ENCODE peak calls at places on chromosome 4, in eight cellular contexts. One of them, this sample, is unnamed.

GRCh38 chr4:121380448-121381147 is at the start of gene QRFPR:
- DNase-seq in neuronal stem cell: peak
- DNase-seq in skeletal muscle cell: no peak
- DNase-seq in stimulated activated CD8-positive, alpha-beta memory T cell treated with anti-CD3 and anti-CD28 coated beads, Interleukin-7, amount 100 ng/mL, for 1 hour: no peak
- DNase-seq in M059J: no peak
- DNase-seq in AG04450: no peak
- DNase-seq in hepatocyte: peak
- DNase-seq in T-helper 2 cell: peak
- DNase-seq in this sample: no peak

GRCh38 chr4:139028191-139028661 is 12.6 kb downstream of the NOCT start:
- DNase-seq in M059J: no peak
- DNase-seq in T-helper 2 cell: no peak
- DNase-seq in skeletal muscle cell: no peak
- DNase-seq in AG04450: no peak
- DNase-seq in neuronal stem cell: no peak
- DNase-seq in hepatocyte: no peak
- DNase-seq in stimulated activated CD8-positive, alpha-beta memory T cell treated with anti-CD3 and anti-CD28 coated beads, Interleukin-7, amount 100 ng/mL, for 1 hour: no peak
- DNase-seq in this sample: no peak

GRCh38 chr4:165992263-165992662 is 119.2 kb downstream of the TLL1 start:
- DNase-seq in neuronal stem cell: no peak
- DNase-seq in stimulated activated CD8-positive, alpha-beta memory T cell treated with anti-CD3 and anti-CD28 coated beads, Interleukin-7, amount 100 ng/mL, for 1 hour: no peak
- DNase-seq in skeletal muscle cell: no peak
- DNase-seq in M059J: no peak
- DNase-seq in AG04450: no peak
- DNase-seq in hepatocyte: no peak
- DNase-seq in T-helper 2 cell: no peak
- DNase-seq in this sample: no peak

GRCh38 chr4:48546336-48546735 is 56.3 kb downstream of the ZAR1 start:
- DNase-seq in AG04450: peak
- DNase-seq in T-helper 2 cell: peak
- DNase-seq in hepatocyte: peak
- DNase-seq in skeletal muscle cell: no peak
- DNase-seq in M059J: peak
- DNase-seq in neuronal stem cell: peak
- DNase-seq in stimulated activated CD8-positive, alpha-beta memory T cell treated with anti-CD3 and anti-CD28 coated beads, Interleukin-7, amount 100 ng/mL, for 1 hour: no peak
- DNase-seq in this sample: peak

GRCh38 chr4:144179152-144179739 is 38.7 kb upstream of the GYPA start:
- DNase-seq in skeletal muscle cell: no peak
- DNase-seq in M059J: no peak
- DNase-seq in hepatocyte: no peak
- DNase-seq in stimulated activated CD8-positive, alpha-beta memory T cell treated with anti-CD3 and anti-CD28 coated beads, Interleukin-7, amount 100 ng/mL, for 1 hour: no peak
- DNase-seq in T-helper 2 cell: no peak
- DNase-seq in AG04450: no peak
- DNase-seq in neuronal stem cell: no peak
- DNase-seq in this sample: no peak

GRCh38 chr4:80197601-80198444 is 520 bp downstream of the PRDM8 start:
- DNase-seq in hepatocyte: no peak
- DNase-seq in neuronal stem cell: no peak
- DNase-seq in M059J: peak
- DNase-seq in stimulated activated CD8-positive, alpha-beta memory T cell treated with anti-CD3 and anti-CD28 coated beads, Interleukin-7, amount 100 ng/mL, for 1 hour: no peak
- DNase-seq in T-helper 2 cell: no peak
- DNase-seq in skeletal muscle cell: no peak
- DNase-seq in AG04450: no peak
- DNase-seq in this sample: no peak

GRCh38 chr4:118270492-118270891 is 82.3 kb downstream of the PRSS12 start:
- DNase-seq in T-helper 2 cell: peak
- DNase-seq in skeletal muscle cell: no peak
- DNase-seq in AG04450: no peak
- DNase-seq in M059J: peak
- DNase-seq in neuronal stem cell: peak
- DNase-seq in stimulated activated CD8-positive, alpha-beta memory T cell treated with anti-CD3 and anti-CD28 coated beads, Interleukin-7, amount 100 ng/mL, for 1 hour: no peak
- DNase-seq in hepatocyte: peak
- DNase-seq in this sample: peak

GRCh38 chr4:661856-662761 is 12.0 kb downstream of the ATP5ME start:
- DNase-seq in hepatocyte: no peak
- DNase-seq in M059J: no peak
- DNase-seq in T-helper 2 cell: no peak
- DNase-seq in skeletal muscle cell: no peak
- DNase-seq in stimulated activated CD8-positive, alpha-beta memory T cell treated with anti-CD3 and anti-CD28 coated beads, Interleukin-7, amount 100 ng/mL, for 1 hour: no peak
- DNase-seq in AG04450: no peak
- DNase-seq in neuronal stem cell: no peak
- DNase-seq in this sample: no peak

GRCh38 chr4:171676555-171677215 is 136.5 kb upstream of the GALNTL6 start:
- DNase-seq in AG04450: no peak
- DNase-seq in T-helper 2 cell: no peak
- DNase-seq in hepatocyte: no peak
- DNase-seq in M059J: no peak
- DNase-seq in neuronal stem cell: no peak
- DNase-seq in stimulated activated CD8-positive, alpha-beta memory T cell treated with anti-CD3 and anti-CD28 coated beads, Interleukin-7, amount 100 ng/mL, for 1 hour: no peak
- DNase-seq in skeletal muscle cell: no peak
- DNase-seq in this sample: peak

GRCh38 chr4:76821661-76822060 is 76.3 kb downstream of the SOWAHB start:
- DNase-seq in T-helper 2 cell: no peak
- DNase-seq in M059J: no peak
- DNase-seq in hepatocyte: no peak
- DNase-seq in AG04450: peak
- DNase-seq in neuronal stem cell: no peak
- DNase-seq in skeletal muscle cell: peak
- DNase-seq in stimulated activated CD8-positive, alpha-beta memory T cell treated with anti-CD3 and anti-CD28 coated beads, Interleukin-7, amount 100 ng/mL, for 1 hour: no peak
- DNase-seq in this sample: no peak

GRCh38 chr4:169159614-169160013 is 111.1 kb downstream of the SH3RF1 start:
- DNase-seq in hepatocyte: no peak
- DNase-seq in M059J: peak
- DNase-seq in stimulated activated CD8-positive, alpha-beta memory T cell treated with anti-CD3 and anti-CD28 coated beads, Interleukin-7, amount 100 ng/mL, for 1 hour: no peak
- DNase-seq in skeletal muscle cell: peak
- DNase-seq in neuronal stem cell: no peak
- DNase-seq in AG04450: peak
- DNase-seq in T-helper 2 cell: no peak
- DNase-seq in this sample: no peak

GRCh38 chr4:15295421-15296162 is 132.2 kb upstream of the C1QTNF7 start:
- DNase-seq in M059J: peak
- DNase-seq in AG04450: no peak
- DNase-seq in neuronal stem cell: no peak
- DNase-seq in T-helper 2 cell: no peak
- DNase-seq in stimulated activated CD8-positive, alpha-beta memory T cell treated with anti-CD3 and anti-CD28 coated beads, Interleukin-7, amount 100 ng/mL, for 1 hour: no peak
- DNase-seq in skeletal muscle cell: no peak
- DNase-seq in hepatocyte: no peak
- DNase-seq in this sample: no peak

GRCh38 chr4:134243742-134244713 is 42.4 kb upstream of the PABPC4L start:
- DNase-seq in M059J: no peak
- DNase-seq in AG04450: no peak
- DNase-seq in skeletal muscle cell: no peak
- DNase-seq in hepatocyte: no peak
- DNase-seq in stimulated activated CD8-positive, alpha-beta memory T cell treated with anti-CD3 and anti-CD28 coated beads, Interleukin-7, amount 100 ng/mL, for 1 hour: no peak
- DNase-seq in neuronal stem cell: no peak
- DNase-seq in T-helper 2 cell: no peak
- DNase-seq in this sample: no peak

GRCh38 chr4:141640692-141641091 is 4.3 kb downstream of the IL15 start:
- DNase-seq in skeletal muscle cell: no peak
- DNase-seq in AG04450: no peak
- DNase-seq in M059J: no peak
- DNase-seq in stimulated activated CD8-positive, alpha-beta memory T cell treated with anti-CD3 and anti-CD28 coated beads, Interleukin-7, amount 100 ng/mL, for 1 hour: no peak
- DNase-seq in T-helper 2 cell: no peak
- DNase-seq in neuronal stem cell: no peak
- DNase-seq in hepatocyte: no peak
- DNase-seq in this sample: no peak

GRCh38 chr4:7392438-7393374 is 42.0 kb downstream of the PSAPL1 start:
- DNase-seq in M059J: no peak
- DNase-seq in T-helper 2 cell: no peak
- DNase-seq in stimulated activated CD8-positive, alpha-beta memory T cell treated with anti-CD3 and anti-CD28 coated beads, Interleukin-7, amount 100 ng/mL, for 1 hour: no peak
- DNase-seq in skeletal muscle cell: no peak
- DNase-seq in AG04450: no peak
- DNase-seq in neuronal stem cell: no peak
- DNase-seq in hepatocyte: no peak
- DNase-seq in this sample: no peak

GRCh38 chr4:24736066-24736465 is 59.3 kb upstream of the SOD3 start:
- DNase-seq in skeletal muscle cell: no peak
- DNase-seq in AG04450: no peak
- DNase-seq in T-helper 2 cell: peak
- DNase-seq in neuronal stem cell: no peak
- DNase-seq in hepatocyte: no peak
- DNase-seq in M059J: no peak
- DNase-seq in stimulated activated CD8-positive, alpha-beta memory T cell treated with anti-CD3 and anti-CD28 coated beads, Interleukin-7, amount 100 ng/mL, for 1 hour: no peak
- DNase-seq in this sample: peak

GRCh38 chr4:73620115-73620792 is at the start of gene RASSF6:
- DNase-seq in neuronal stem cell: peak
- DNase-seq in T-helper 2 cell: no peak
- DNase-seq in M059J: no peak
- DNase-seq in AG04450: no peak
- DNase-seq in hepatocyte: peak
- DNase-seq in skeletal muscle cell: no peak
- DNase-seq in stimulated activated CD8-positive, alpha-beta memory T cell treated with anti-CD3 and anti-CD28 coated beads, Interleukin-7, amount 100 ng/mL, for 1 hour: no peak
- DNase-seq in this sample: peak

GRCh38 chr4:81052119-81053068 is 21.9 kb downstream of the BMP3 start:
- DNase-seq in T-helper 2 cell: peak
- DNase-seq in stimulated activated CD8-positive, alpha-beta memory T cell treated with anti-CD3 and anti-CD28 coated beads, Interleukin-7, amount 100 ng/mL, for 1 hour: no peak
- DNase-seq in M059J: peak
- DNase-seq in AG04450: peak
- DNase-seq in neuronal stem cell: peak
- DNase-seq in skeletal muscle cell: no peak
- DNase-seq in hepatocyte: peak
- DNase-seq in this sample: peak

GRCh38 chr4:166078956-166079355 is 205.9 kb downstream of the TLL1 start:
- DNase-seq in stimulated activated CD8-positive, alpha-beta memory T cell treated with anti-CD3 and anti-CD28 coated beads, Interleukin-7, amount 100 ng/mL, for 1 hour: no peak
- DNase-seq in skeletal muscle cell: no peak
- DNase-seq in AG04450: no peak
- DNase-seq in hepatocyte: peak
- DNase-seq in neuronal stem cell: no peak
- DNase-seq in M059J: peak
- DNase-seq in T-helper 2 cell: no peak
- DNase-seq in this sample: no peak

GRCh38 chr4:153619811-153620210 is 64.3 kb upstream of the TLR2 start:
- DNase-seq in M059J: no peak
- DNase-seq in AG04450: no peak
- DNase-seq in skeletal muscle cell: no peak
- DNase-seq in neuronal stem cell: no peak
- DNase-seq in hepatocyte: no peak
- DNase-seq in stimulated activated CD8-positive, alpha-beta memory T cell treated with anti-CD3 and anti-CD28 coated beads, Interleukin-7, amount 100 ng/mL, for 1 hour: no peak
- DNase-seq in T-helper 2 cell: no peak
- DNase-seq in this sample: no peak

GRCh38 chr4:121072080-121072835 is at the start of gene NDNF:
- DNase-seq in skeletal muscle cell: no peak
- DNase-seq in T-helper 2 cell: peak
- DNase-seq in M059J: peak
- DNase-seq in hepatocyte: peak
- DNase-seq in AG04450: no peak
- DNase-seq in stimulated activated CD8-positive, alpha-beta memory T cell treated with anti-CD3 and anti-CD28 coated beads, Interleukin-7, amount 100 ng/mL, for 1 hour: no peak
- DNase-seq in neuronal stem cell: peak
- DNase-seq in this sample: peak

GRCh38 chr4:137226221-137226620 is 306.1 kb downstream of the PCDH18 start:
- DNase-seq in stimulated activated CD8-positive, alpha-beta memory T cell treated with anti-CD3 and anti-CD28 coated beads, Interleukin-7, amount 100 ng/mL, for 1 hour: no peak
- DNase-seq in M059J: no peak
- DNase-seq in neuronal stem cell: no peak
- DNase-seq in AG04450: no peak
- DNase-seq in skeletal muscle cell: no peak
- DNase-seq in T-helper 2 cell: no peak
- DNase-seq in hepatocyte: no peak
- DNase-seq in this sample: no peak

GRCh38 chr4:153655928-153656327 is 28.2 kb upstream of the TLR2 start:
- DNase-seq in neuronal stem cell: no peak
- DNase-seq in M059J: no peak
- DNase-seq in T-helper 2 cell: no peak
- DNase-seq in AG04450: no peak
- DNase-seq in skeletal muscle cell: peak
- DNase-seq in stimulated activated CD8-positive, alpha-beta memory T cell treated with anti-CD3 and anti-CD28 coated beads, Interleukin-7, amount 100 ng/mL, for 1 hour: no peak
- DNase-seq in hepatocyte: no peak
- DNase-seq in this sample: no peak

GRCh38 chr4:140286503-140286902 is 86.9 kb upstream of the SCOC start:
- DNase-seq in M059J: peak
- DNase-seq in stimulated activated CD8-positive, alpha-beta memory T cell treated with anti-CD3 and anti-CD28 coated beads, Interleukin-7, amount 100 ng/mL, for 1 hour: no peak
- DNase-seq in neuronal stem cell: no peak
- DNase-seq in skeletal muscle cell: no peak
- DNase-seq in T-helper 2 cell: no peak
- DNase-seq in hepatocyte: no peak
- DNase-seq in AG04450: no peak
- DNase-seq in this sample: no peak

GRCh38 chr4:38387348-38387747 is 276.7 kb upstream of the KLF3 start:
- DNase-seq in stimulated activated CD8-positive, alpha-beta memory T cell treated with anti-CD3 and anti-CD28 coated beads, Interleukin-7, amount 100 ng/mL, for 1 hour: no peak
- DNase-seq in M059J: no peak
- DNase-seq in neuronal stem cell: no peak
- DNase-seq in T-helper 2 cell: peak
- DNase-seq in AG04450: no peak
- DNase-seq in hepatocyte: peak
- DNase-seq in skeletal muscle cell: peak
- DNase-seq in this sample: no peak

GRCh38 chr4:70747874-70748273 is 26.1 kb downstream of the RUFY3 start:
- DNase-seq in M059J: no peak
- DNase-seq in stimulated activated CD8-positive, alpha-beta memory T cell treated with anti-CD3 and anti-CD28 coated beads, Interleukin-7, amount 100 ng/mL, for 1 hour: no peak
- DNase-seq in skeletal muscle cell: no peak
- DNase-seq in T-helper 2 cell: no peak
- DNase-seq in AG04450: no peak
- DNase-seq in neuronal stem cell: no peak
- DNase-seq in hepatocyte: no peak
- DNase-seq in this sample: no peak

GRCh38 chr4:680931-681645 is 6.7 kb downstream of the MYL5 start:
- DNase-seq in stimulated activated CD8-positive, alpha-beta memory T cell treated with anti-CD3 and anti-CD28 coated beads, Interleukin-7, amount 100 ng/mL, for 1 hour: no peak
- DNase-seq in hepatocyte: peak
- DNase-seq in M059J: peak
- DNase-seq in AG04450: no peak
- DNase-seq in skeletal muscle cell: no peak
- DNase-seq in neuronal stem cell: no peak
- DNase-seq in T-helper 2 cell: peak
- DNase-seq in this sample: no peak

GRCh38 chr4:6338175-6338950 is 68.7 kb downstream of the WFS1 start:
- DNase-seq in skeletal muscle cell: no peak
- DNase-seq in hepatocyte: no peak
- DNase-seq in T-helper 2 cell: peak
- DNase-seq in M059J: no peak
- DNase-seq in stimulated activated CD8-positive, alpha-beta memory T cell treated with anti-CD3 and anti-CD28 coated beads, Interleukin-7, amount 100 ng/mL, for 1 hour: no peak
- DNase-seq in AG04450: no peak
- DNase-seq in neuronal stem cell: no peak
- DNase-seq in this sample: no peak

GRCh38 chr4:8617486-8618040 is 25.0 kb downstream of the CPZ start:
- DNase-seq in M059J: no peak
- DNase-seq in T-helper 2 cell: no peak
- DNase-seq in stimulated activated CD8-positive, alpha-beta memory T cell treated with anti-CD3 and anti-CD28 coated beads, Interleukin-7, amount 100 ng/mL, for 1 hour: no peak
- DNase-seq in hepatocyte: no peak
- DNase-seq in AG04450: no peak
- DNase-seq in neuronal stem cell: no peak
- DNase-seq in skeletal muscle cell: no peak
- DNase-seq in this sample: no peak

GRCh38 chr4:76874176-76874575 is 23.8 kb downstream of the SOWAHB start:
- DNase-seq in stimulated activated CD8-positive, alpha-beta memory T cell treated with anti-CD3 and anti-CD28 coated beads, Interleukin-7, amount 100 ng/mL, for 1 hour: no peak
- DNase-seq in skeletal muscle cell: no peak
- DNase-seq in T-helper 2 cell: no peak
- DNase-seq in M059J: no peak
- DNase-seq in neuronal stem cell: no peak
- DNase-seq in hepatocyte: no peak
- DNase-seq in AG04450: no peak
- DNase-seq in this sample: no peak

GRCh38 chr4:75629239-75629638 is 1.1 kb downstream of the CDKL2 start:
- DNase-seq in stimulated activated CD8-positive, alpha-beta memory T cell treated with anti-CD3 and anti-CD28 coated beads, Interleukin-7, amount 100 ng/mL, for 1 hour: no peak
- DNase-seq in hepatocyte: no peak
- DNase-seq in neuronal stem cell: no peak
- DNase-seq in skeletal muscle cell: no peak
- DNase-seq in M059J: no peak
- DNase-seq in T-helper 2 cell: no peak
- DNase-seq in AG04450: no peak
- DNase-seq in this sample: no peak

GRCh38 chr4:163048447-163048846 is 118.2 kb downstream of the NAF1 start:
- DNase-seq in stimulated activated CD8-positive, alpha-beta memory T cell treated with anti-CD3 and anti-CD28 coated beads, Interleukin-7, amount 100 ng/mL, for 1 hour: no peak
- DNase-seq in M059J: peak
- DNase-seq in neuronal stem cell: no peak
- DNase-seq in AG04450: no peak
- DNase-seq in skeletal muscle cell: no peak
- DNase-seq in hepatocyte: peak
- DNase-seq in T-helper 2 cell: peak
- DNase-seq in this sample: peak

GRCh38 chr4:47368211-47368610 is 95.3 kb downstream of the COMMD8 start:
- DNase-seq in hepatocyte: no peak
- DNase-seq in M059J: peak
- DNase-seq in skeletal muscle cell: no peak
- DNase-seq in neuronal stem cell: no peak
- DNase-seq in stimulated activated CD8-positive, alpha-beta memory T cell treated with anti-CD3 and anti-CD28 coated beads, Interleukin-7, amount 100 ng/mL, for 1 hour: no peak
- DNase-seq in T-helper 2 cell: no peak
- DNase-seq in AG04450: no peak
- DNase-seq in this sample: peak

GRCh38 chr4:110982486-110982885 is 359.6 kb upstream of the PITX2 start:
- DNase-seq in neuronal stem cell: no peak
- DNase-seq in skeletal muscle cell: peak
- DNase-seq in M059J: peak
- DNase-seq in hepatocyte: no peak
- DNase-seq in stimulated activated CD8-positive, alpha-beta memory T cell treated with anti-CD3 and anti-CD28 coated beads, Interleukin-7, amount 100 ng/mL, for 1 hour: no peak
- DNase-seq in AG04450: no peak
- DNase-seq in T-helper 2 cell: no peak
- DNase-seq in this sample: no peak